ENCODE peak calls at places on chromosomes 3 and 15, in ten cellular contexts. One of them, this sample, is unnamed.

GRCh38 chr3:190108789-190109188 is 11.9 kb downstream of the P3H2 start:
- DNase-seq in WERI-Rb-1: no peak
- DNase-seq in right lobe of liver: no peak
- DNase-seq in NAMALWA: no peak
- DNase-seq in activated naive CD4-positive, alpha-beta T cell treated with anti-CD3 and anti-CD28 coated beads, Interleukin-2, amount 50 U/mL, for 72 hours: no peak
- DNase-seq in RWPE1: no peak
- DNase-seq in anterior cingulate cortex: no peak
- DNase-seq in fibroblast of mammary gland: no peak
- DNase-seq in KBM-7: no peak
- DNase-seq in occipital lobe: no peak
- DNase-seq in this sample: no peak

GRCh38 chr3:10205461-10206165 is 40.9 kb downstream of the IRAK2 start:
- DNase-seq in WERI-Rb-1: no peak
- DNase-seq in KBM-7: no peak
- DNase-seq in fibroblast of mammary gland: peak
- DNase-seq in right lobe of liver: peak
- DNase-seq in anterior cingulate cortex: no peak
- DNase-seq in RWPE1: peak
- DNase-seq in NAMALWA: no peak
- DNase-seq in activated naive CD4-positive, alpha-beta T cell treated with anti-CD3 and anti-CD28 coated beads, Interleukin-2, amount 50 U/mL, for 72 hours: no peak
- DNase-seq in occipital lobe: no peak
- DNase-seq in this sample: no peak

GRCh38 chr3:179321585-179322322 is 1.1 kb upstream of the ZNF639 start:
- DNase-seq in NAMALWA: peak
- DNase-seq in fibroblast of mammary gland: peak
- DNase-seq in right lobe of liver: no peak
- DNase-seq in WERI-Rb-1: peak
- DNase-seq in activated naive CD4-positive, alpha-beta T cell treated with anti-CD3 and anti-CD28 coated beads, Interleukin-2, amount 50 U/mL, for 72 hours: no peak
- DNase-seq in anterior cingulate cortex: no peak
- DNase-seq in occipital lobe: no peak
- DNase-seq in KBM-7: peak
- DNase-seq in RWPE1: peak
- DNase-seq in this sample: no peak

GRCh38 chr3:49007771-49008528 is 759 bp downstream of the WDR6 start:
- DNase-seq in fibroblast of mammary gland: peak
- DNase-seq in occipital lobe: peak
- DNase-seq in KBM-7: peak
- DNase-seq in right lobe of liver: peak
- DNase-seq in anterior cingulate cortex: peak
- DNase-seq in activated naive CD4-positive, alpha-beta T cell treated with anti-CD3 and anti-CD28 coated beads, Interleukin-2, amount 50 U/mL, for 72 hours: peak
- DNase-seq in WERI-Rb-1: peak
- DNase-seq in RWPE1: peak
- DNase-seq in NAMALWA: peak
- DNase-seq in this sample: peak

GRCh38 chr15:32857732-32858131 is 139.9 kb downstream of the GREM1 start:
- DNase-seq in fibroblast of mammary gland: no peak
- DNase-seq in anterior cingulate cortex: no peak
- DNase-seq in NAMALWA: no peak
- DNase-seq in WERI-Rb-1: no peak
- DNase-seq in activated naive CD4-positive, alpha-beta T cell treated with anti-CD3 and anti-CD28 coated beads, Interleukin-2, amount 50 U/mL, for 72 hours: no peak
- DNase-seq in RWPE1: no peak
- DNase-seq in right lobe of liver: no peak
- DNase-seq in occipital lobe: no peak
- DNase-seq in KBM-7: no peak
- DNase-seq in this sample: no peak

GRCh38 chr3:132788299-132788698 is 66.1 kb upstream of the NPHP3 start:
- DNase-seq in fibroblast of mammary gland: peak
- DNase-seq in activated naive CD4-positive, alpha-beta T cell treated with anti-CD3 and anti-CD28 coated beads, Interleukin-2, amount 50 U/mL, for 72 hours: no peak
- DNase-seq in right lobe of liver: no peak
- DNase-seq in anterior cingulate cortex: no peak
- DNase-seq in occipital lobe: no peak
- DNase-seq in NAMALWA: no peak
- DNase-seq in RWPE1: peak
- DNase-seq in KBM-7: no peak
- DNase-seq in WERI-Rb-1: no peak
- DNase-seq in this sample: no peak

GRCh38 chr3:96319176-96319575 is 495.2 kb upstream of the EPHA6 start:
- DNase-seq in occipital lobe: no peak
- DNase-seq in anterior cingulate cortex: no peak
- DNase-seq in KBM-7: no peak
- DNase-seq in right lobe of liver: no peak
- DNase-seq in NAMALWA: no peak
- DNase-seq in RWPE1: no peak
- DNase-seq in fibroblast of mammary gland: peak
- DNase-seq in WERI-Rb-1: no peak
- DNase-seq in activated naive CD4-positive, alpha-beta T cell treated with anti-CD3 and anti-CD28 coated beads, Interleukin-2, amount 50 U/mL, for 72 hours: no peak
- DNase-seq in this sample: no peak

GRCh38 chr3:140753865-140754754 is 76.2 kb downstream of the TRIM42 start:
- DNase-seq in RWPE1: no peak
- DNase-seq in activated naive CD4-positive, alpha-beta T cell treated with anti-CD3 and anti-CD28 coated beads, Interleukin-2, amount 50 U/mL, for 72 hours: no peak
- DNase-seq in fibroblast of mammary gland: no peak
- DNase-seq in occipital lobe: no peak
- DNase-seq in NAMALWA: no peak
- DNase-seq in KBM-7: no peak
- DNase-seq in right lobe of liver: no peak
- DNase-seq in WERI-Rb-1: no peak
- DNase-seq in anterior cingulate cortex: no peak
- DNase-seq in this sample: no peak

GRCh38 chr15:87753539-87753938 is 503.0 kb downstream of the NTRK3 start:
- DNase-seq in right lobe of liver: no peak
- DNase-seq in KBM-7: no peak
- DNase-seq in fibroblast of mammary gland: no peak
- DNase-seq in NAMALWA: no peak
- DNase-seq in RWPE1: no peak
- DNase-seq in occipital lobe: no peak
- DNase-seq in anterior cingulate cortex: no peak
- DNase-seq in activated naive CD4-positive, alpha-beta T cell treated with anti-CD3 and anti-CD28 coated beads, Interleukin-2, amount 50 U/mL, for 72 hours: no peak
- DNase-seq in WERI-Rb-1: peak
- DNase-seq in this sample: no peak

GRCh38 chr3:189267981-189268613 is 96.3 kb downstream of the TPRG1 start:
- DNase-seq in anterior cingulate cortex: no peak
- DNase-seq in fibroblast of mammary gland: peak
- DNase-seq in right lobe of liver: no peak
- DNase-seq in RWPE1: peak
- DNase-seq in WERI-Rb-1: no peak
- DNase-seq in occipital lobe: no peak
- DNase-seq in KBM-7: peak
- DNase-seq in activated naive CD4-positive, alpha-beta T cell treated with anti-CD3 and anti-CD28 coated beads, Interleukin-2, amount 50 U/mL, for 72 hours: no peak
- DNase-seq in NAMALWA: peak
- DNase-seq in this sample: peak

GRCh38 chr3:14803981-14804834 is 14.6 kb upstream of the FGD5 start:
- DNase-seq in WERI-Rb-1: no peak
- DNase-seq in NAMALWA: no peak
- DNase-seq in right lobe of liver: no peak
- DNase-seq in RWPE1: no peak
- DNase-seq in activated naive CD4-positive, alpha-beta T cell treated with anti-CD3 and anti-CD28 coated beads, Interleukin-2, amount 50 U/mL, for 72 hours: no peak
- DNase-seq in anterior cingulate cortex: no peak
- DNase-seq in occipital lobe: no peak
- DNase-seq in KBM-7: no peak
- DNase-seq in fibroblast of mammary gland: no peak
- DNase-seq in this sample: peak

GRCh38 chr15:39181348-39181747 is 399.5 kb upstream of the THBS1 start:
- DNase-seq in KBM-7: no peak
- DNase-seq in activated naive CD4-positive, alpha-beta T cell treated with anti-CD3 and anti-CD28 coated beads, Interleukin-2, amount 50 U/mL, for 72 hours: no peak
- DNase-seq in anterior cingulate cortex: no peak
- DNase-seq in occipital lobe: no peak
- DNase-seq in WERI-Rb-1: no peak
- DNase-seq in fibroblast of mammary gland: no peak
- DNase-seq in RWPE1: no peak
- DNase-seq in right lobe of liver: no peak
- DNase-seq in NAMALWA: no peak
- DNase-seq in this sample: no peak

GRCh38 chr3:185503467-185503975 is 4.7 kb upstream of the TMEM41A start:
- DNase-seq in activated naive CD4-positive, alpha-beta T cell treated with anti-CD3 and anti-CD28 coated beads, Interleukin-2, amount 50 U/mL, for 72 hours: no peak
- DNase-seq in KBM-7: no peak
- DNase-seq in WERI-Rb-1: no peak
- DNase-seq in anterior cingulate cortex: no peak
- DNase-seq in RWPE1: no peak
- DNase-seq in fibroblast of mammary gland: no peak
- DNase-seq in NAMALWA: no peak
- DNase-seq in occipital lobe: no peak
- DNase-seq in right lobe of liver: no peak
- DNase-seq in this sample: no peak

GRCh38 chr15:75203017-75203907 is 1.6 kb downstream of the C15orf39 start:
- DNase-seq in KBM-7: peak
- DNase-seq in RWPE1: peak
- DNase-seq in WERI-Rb-1: no peak
- DNase-seq in NAMALWA: peak
- DNase-seq in right lobe of liver: no peak
- DNase-seq in anterior cingulate cortex: no peak
- DNase-seq in occipital lobe: no peak
- DNase-seq in activated naive CD4-positive, alpha-beta T cell treated with anti-CD3 and anti-CD28 coated beads, Interleukin-2, amount 50 U/mL, for 72 hours: no peak
- DNase-seq in fibroblast of mammary gland: peak
- DNase-seq in this sample: no peak

GRCh38 chr3:78148986-78149717 is 1109.3 kb downstream of the ROBO2 start:
- DNase-seq in right lobe of liver: no peak
- DNase-seq in activated naive CD4-positive, alpha-beta T cell treated with anti-CD3 and anti-CD28 coated beads, Interleukin-2, amount 50 U/mL, for 72 hours: no peak
- DNase-seq in KBM-7: no peak
- DNase-seq in occipital lobe: no peak
- DNase-seq in fibroblast of mammary gland: no peak
- DNase-seq in anterior cingulate cortex: no peak
- DNase-seq in RWPE1: no peak
- DNase-seq in WERI-Rb-1: no peak
- DNase-seq in NAMALWA: no peak
- DNase-seq in this sample: no peak

GRCh38 chr3:120743556-120744195 is 1.1 kb downstream of the GTF2E1 start:
- DNase-seq in WERI-Rb-1: no peak
- DNase-seq in KBM-7: no peak
- DNase-seq in activated naive CD4-positive, alpha-beta T cell treated with anti-CD3 and anti-CD28 coated beads, Interleukin-2, amount 50 U/mL, for 72 hours: no peak
- DNase-seq in occipital lobe: no peak
- DNase-seq in NAMALWA: no peak
- DNase-seq in right lobe of liver: no peak
- DNase-seq in RWPE1: no peak
- DNase-seq in fibroblast of mammary gland: peak
- DNase-seq in anterior cingulate cortex: no peak
- DNase-seq in this sample: no peak

GRCh38 chr3:54670269-54671000 is 257.4 kb downstream of the LRTM1 start:
- DNase-seq in WERI-Rb-1: peak
- DNase-seq in NAMALWA: no peak
- DNase-seq in KBM-7: no peak
- DNase-seq in right lobe of liver: no peak
- DNase-seq in activated naive CD4-positive, alpha-beta T cell treated with anti-CD3 and anti-CD28 coated beads, Interleukin-2, amount 50 U/mL, for 72 hours: no peak
- DNase-seq in anterior cingulate cortex: no peak
- DNase-seq in RWPE1: no peak
- DNase-seq in occipital lobe: no peak
- DNase-seq in fibroblast of mammary gland: no peak
- DNase-seq in this sample: no peak

GRCh38 chr15:47184405-47185221 is 532.7 kb upstream of the SEMA6D start:
- DNase-seq in fibroblast of mammary gland: peak
- DNase-seq in activated naive CD4-positive, alpha-beta T cell treated with anti-CD3 and anti-CD28 coated beads, Interleukin-2, amount 50 U/mL, for 72 hours: no peak
- DNase-seq in anterior cingulate cortex: no peak
- DNase-seq in right lobe of liver: peak
- DNase-seq in RWPE1: peak
- DNase-seq in KBM-7: no peak
- DNase-seq in WERI-Rb-1: peak
- DNase-seq in occipital lobe: peak
- DNase-seq in NAMALWA: no peak
- DNase-seq in this sample: peak

GRCh38 chr3:29561651-29562050 is 280.8 kb downstream of the RBMS3 start:
- DNase-seq in fibroblast of mammary gland: no peak
- DNase-seq in anterior cingulate cortex: no peak
- DNase-seq in KBM-7: no peak
- DNase-seq in right lobe of liver: no peak
- DNase-seq in NAMALWA: no peak
- DNase-seq in activated naive CD4-positive, alpha-beta T cell treated with anti-CD3 and anti-CD28 coated beads, Interleukin-2, amount 50 U/mL, for 72 hours: no peak
- DNase-seq in WERI-Rb-1: no peak
- DNase-seq in occipital lobe: no peak
- DNase-seq in RWPE1: no peak
- DNase-seq in this sample: no peak

GRCh38 chr3:190597291-190597690 is 83.4 kb downstream of the IL1RAP start:
- DNase-seq in occipital lobe: no peak
- DNase-seq in NAMALWA: no peak
- DNase-seq in KBM-7: no peak
- DNase-seq in anterior cingulate cortex: no peak
- DNase-seq in activated naive CD4-positive, alpha-beta T cell treated with anti-CD3 and anti-CD28 coated beads, Interleukin-2, amount 50 U/mL, for 72 hours: no peak
- DNase-seq in right lobe of liver: no peak
- DNase-seq in fibroblast of mammary gland: no peak
- DNase-seq in RWPE1: no peak
- DNase-seq in WERI-Rb-1: no peak
- DNase-seq in this sample: no peak